ENCODE peak calls at places on chromosomes 12 and 14, in ten cellular contexts. U is OCI-LY7; A is HCT116; J is bronchial epithelial cell; Y is GM12878; V is AG04449; X is lung; O is A673; D is CD8-positive, alpha-beta T cell; Z is mucosa of descending colon. P is an unnamed sample.

GRCh38 chr14:68602507-68602906 is 190.4 kb downstream of the ZFP36L1 start:
- DNase-seq in Y (no peak), X (no peak), J (no peak), Z (no peak), D (no peak), U (no peak), A (no peak), O (no peak), V (no peak), P (no peak)

GRCh38 chr12:12788131-12788530 is 2.7 kb downstream of the APOLD1 start:
- DNase-seq in O (no peak), V (no peak), U (no peak), D (no peak), Y (no peak), Z (no peak), X (no peak), J (no peak), A (no peak), P (no peak)

GRCh38 chr14:42316746-42317145 is 710.1 kb downstream of the LRFN5 start:
- DNase-seq in Y (no peak), A (no peak), X (no peak), D (no peak), V (no peak), Z (no peak), J (no peak), O (peak; percentile 90), U (no peak), P (no peak)

GRCh38 chr12:27982380-27982779 is 9.8 kb upstream of the PTHLH start:
- DNase-seq in X (no peak), O (no peak), J (no peak), U (no peak), Y (no peak), A (no peak), V (no peak), D (no peak), Z (no peak), P (no peak)

GRCh38 chr12:32454075-32454474 is 54.7 kb downstream of the FGD4 start:
- DNase-seq in Y (no peak), U (no peak), V (no peak), X (no peak), Z (no peak), A (peak; percentile 35), J (peak; percentile 82), D (no peak), O (peak; percentile 64), P (no peak)

GRCh38 chr14:24243336-24243836 is 963 bp upstream of the TINF2 start:
- DNase-seq in U (peak; percentile 14), V (no peak), A (no peak), D (no peak), Z (no peak), X (no peak), Y (no peak), O (no peak), J (peak; percentile 19), P (peak; percentile 46)

GRCh38 chr12:108337235-108338223 is 1.6 kb downstream of the CMKLR1 start:
- DNase-seq in V (no peak), J (peak; percentile 39), D (no peak), Z (no peak), Y (no peak), A (peak; percentile 21), X (no peak), U (peak; percentile 15), O (peak; percentile 61), P (peak; percentile 79)

GRCh38 chr12:65335021-65335714 is 56.7 kb downstream of the MSRB3 start:
- DNase-seq in V (peak; percentile 63), J (peak; percentile 79), U (no peak), X (no peak), A (peak; percentile 76), O (peak; percentile 85), D (no peak), Y (no peak), Z (no peak), P (no peak)

GRCh38 chr14:33859306-33859705 is 91.6 kb downstream of the EGLN3 start:
- DNase-seq in O (no peak), X (no peak), Z (no peak), Y (no peak), J (peak; percentile 22), U (no peak), A (no peak), D (no peak), V (no peak), P (no peak)

GRCh38 chr12:120155072-120155471 is 38.5 kb upstream of the RAB35 start:
- DNase-seq in A (no peak), D (no peak), Y (no peak), X (no peak), Z (no peak), J (no peak), O (no peak), V (no peak), U (no peak), P (no peak)

GRCh38 chr12:21542412-21542811 is 16.3 kb downstream of the SPX start:
- DNase-seq in Y (no peak), U (no peak), O (no peak), Z (no peak), J (no peak), X (no peak), V (no peak), D (no peak), A (no peak), P (no peak)

GRCh38 chr12:58529897-58530296 is 390.4 kb downstream of the LRIG3 start:
- DNase-seq in V (peak; percentile 89), Y (no peak), Z (no peak), O (peak; percentile 20), X (no peak), U (no peak), D (no peak), A (no peak), J (peak; percentile 90), P (no peak)

GRCh38 chr12:121892673-121893561 is 4.3 kb downstream of the PSMD9 start:
- DNase-seq in O (no peak), J (no peak), V (no peak), A (no peak), U (no peak), D (no peak), Z (no peak), Y (no peak), X (no peak), P (no peak)

GRCh38 chr14:50957296-50957695 is 13.0 kb upstream of the PYGL start:
- DNase-seq in D (no peak), Z (no peak), V (no peak), X (no peak), A (no peak), O (peak; percentile 83), J (no peak), U (no peak), Y (no peak), P (no peak)

GRCh38 chr12:106238146-106238545 is 9.7 kb downstream of the CKAP4 start:
- DNase-seq in X (no peak), J (no peak), Y (no peak), U (no peak), A (no peak), Z (no peak), D (no peak), O (no peak), V (no peak), P (no peak)

GRCh38 chr12:107612508-107612907 is 73.1 kb upstream of the PWP1 start:
- DNase-seq in V (no peak), O (no peak), Y (no peak), A (no peak), D (no peak), J (no peak), U (no peak), Z (no peak), X (no peak), P (no peak)

DNA sequence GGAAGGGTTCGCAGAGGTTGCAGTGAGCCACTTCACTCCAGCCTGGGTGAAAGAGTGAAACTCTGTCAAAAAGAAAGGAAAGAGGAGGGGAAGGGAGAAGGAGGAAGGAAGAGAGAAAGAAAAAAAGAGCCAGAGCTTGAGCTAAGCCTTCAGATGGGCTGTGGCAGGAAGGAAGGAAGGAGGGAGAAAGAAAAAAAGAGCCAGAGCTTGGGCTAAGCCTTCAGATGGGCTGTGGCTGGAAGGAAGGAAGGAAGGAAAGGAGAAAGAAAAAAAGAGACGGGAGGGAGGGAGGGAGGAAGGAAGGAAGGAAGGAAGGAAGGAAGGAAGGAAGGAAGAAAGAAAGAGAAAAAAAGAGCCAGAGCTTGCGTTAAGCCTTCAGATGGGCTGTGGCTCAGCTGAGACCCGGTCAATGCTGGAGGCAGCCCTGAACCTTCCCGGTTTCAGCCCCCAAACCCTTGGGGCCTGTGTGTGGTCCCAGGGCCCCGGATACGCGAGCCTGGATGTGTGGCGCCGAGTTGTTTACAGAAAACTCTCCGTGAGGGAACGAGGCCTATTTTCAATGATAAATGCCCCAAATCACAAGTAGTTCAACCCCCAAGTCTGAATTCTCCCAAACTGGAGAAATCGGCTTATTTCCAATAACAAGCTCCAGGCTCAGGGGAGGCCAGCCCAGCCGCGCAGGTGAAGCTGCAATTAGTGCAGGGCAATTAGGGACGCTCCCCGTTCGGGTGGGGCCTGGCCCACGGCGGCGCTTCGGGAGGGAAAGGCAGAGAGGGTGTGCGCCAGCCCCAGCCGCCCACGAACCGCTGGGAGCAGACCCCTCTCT is 13.8 kb upstream of the ANKRD9 start:
- DNase-seq in J (no peak), D (no peak), Y (no peak), V (no peak), Z (peak; percentile 84), X (no peak), U (no peak), O (peak; percentile 84), A (no peak), P (no peak)
- H3K4me3 ChIP-seq in J (no peak overlapping the region), D (peak overlapping the region; percentile 69), Y (no peak overlapping the region), V (no peak overlapping the region), Z (no peak overlapping the region), X (no peak overlapping the region), U (no peak overlapping the region), O (peak overlapping the region; percentile 53), A (no peak overlapping the region), P (no peak overlapping the region)

GRCh38 chr12:105168006-105168405 is 60.5 kb downstream of the WASHC4 start:
- DNase-seq in J (no peak), V (no peak), A (no peak), U (no peak), D (no peak), Y (no peak), Z (no peak), O (no peak), X (no peak), P (no peak)
- TF ChIP-seq CTCF in J (no peak), V (no peak), A (no peak), U (no peak), D (no peak), Y (no peak), Z (no peak), O (no peak), X (no peak), P (no peak)

GRCh38 chr14:59919582-59920377 is at the start of gene LRRC9:
- DNase-seq in U (peak; percentile 5), A (no peak), X (peak; percentile 53), J (no peak), Z (peak; percentile 50), D (peak; percentile 56), Y (no peak), V (no peak), O (peak; percentile 52), P (peak; percentile 5)
- H3K4me3 ChIP-seq in U (peak within 1 kb of the TSS; percentile 54), A (no peak within 1 kb of the TSS), X (no peak within 1 kb of the TSS), J (peak within 1 kb of the TSS; percentile 6), Z (no peak within 1 kb of the TSS), D (peak within 1 kb of the TSS; percentile 72), Y (peak within 1 kb of the TSS; percentile 45), V (peak within 1 kb of the TSS; percentile 16), O (peak within 1 kb of the TSS; percentile 55), P (peak within 1 kb of the TSS; percentile 45)

DNA sequence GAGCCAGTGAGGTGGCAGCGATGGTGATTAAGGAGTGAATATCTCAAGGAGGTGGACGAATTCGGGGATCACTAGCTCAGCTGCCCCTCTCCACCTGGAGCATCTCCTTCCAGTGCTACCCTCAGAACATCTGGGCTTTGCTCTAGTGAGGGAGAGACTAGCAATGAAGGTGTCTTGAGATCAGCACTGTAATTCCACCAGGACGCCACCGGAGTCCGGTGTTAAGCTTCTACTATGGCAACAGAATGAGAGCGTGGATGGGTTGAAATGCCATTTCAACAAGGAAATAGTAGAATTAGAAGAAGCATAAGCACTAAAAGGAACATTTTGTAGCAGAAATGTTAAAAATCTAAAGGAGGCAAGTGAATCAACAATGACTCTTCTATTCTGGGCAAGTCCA is 61.1 kb downstream of the NTF3 start:
- DNase-seq in Z (no peak), D (no peak), X (no peak), J (no peak), U (no peak), A (no peak), V (no peak), O (no peak), Y (no peak), P (no peak)
- TF ChIP-seq CTCF in Z (no peak), D (no peak), X (no peak), J (no peak), U (no peak), A (no peak), V (peak; percentile 16), O (no peak), Y (no peak), P (no peak)

P was measured in GM12865.